ENCODE peak calls at places on chromosome 5, in four cellular contexts. Y is neural progenitor cell, V is GM23338, Z is HCT116. B is an unnamed sample.

GRCh38 chr5:115415143-115415491 is 118.7 kb upstream of the CCDC112 start:
- DNase-seq in Y (peak), V (no peak), Z (peak), B (peak)

GRCh38 chr5:57176350-57176857 is 2.5 kb downstream of the GPBP1 start:
- DNase-seq in Y (no peak), V (no peak), Z (no peak), B (peak)

GRCh38 chr5:127892467-127893207 is 189.4 kb downstream of the CCDC192 start:
- DNase-seq in Y (no peak), V (no peak), Z (peak), B (peak)

GRCh38 chr5:114473541-114473940 is 111.7 kb downstream of the KCNN2 start:
- DNase-seq in Y (no peak), V (no peak), Z (no peak), B (peak)

GRCh38 chr5:93915142-93915553 is 173.7 kb upstream of the POU5F2 start:
- DNase-seq in Y (peak), V (peak), Z (peak), B (peak)

GRCh38 chr5:172334196-172334595 is 50.6 kb upstream of the UBTD2 start:
- DNase-seq in Y (no peak), V (peak), Z (no peak), B (peak)

GRCh38 chr5:75156585-75156984 is 80.1 kb downstream of the ANKRD31 start:
- DNase-seq in Y (peak), V (peak), Z (no peak), B (peak)

GRCh38 chr5:73303139-73304079 is 130.4 kb downstream of the TMEM174 start:
- DNase-seq in Y (peak), V (peak), Z (no peak), B (no peak)

GRCh38 chr5:41686191-41686590 is 175.8 kb upstream of the PLCXD3 start:
- DNase-seq in Y (no peak), V (no peak), Z (no peak), B (no peak)

GRCh38 chr5:40716000-40716399 is 36.3 kb downstream of the PTGER4 start:
- DNase-seq in Y (no peak), V (peak), Z (no peak), B (peak)

GRCh38 chr5:127229185-127229889 is 61.3 kb upstream of the MEGF10 start:
- DNase-seq in Y (peak), V (peak), Z (no peak), B (peak)

GRCh38 chr5:92559743-92560142 is 1021.3 kb downstream of the NR2F1-AS1 start:
- DNase-seq in Y (no peak), V (peak), Z (peak), B (peak)
- TF ChIP-seq CTCF in Y (peak), V (peak), Z (peak), B (peak)

DNA sequence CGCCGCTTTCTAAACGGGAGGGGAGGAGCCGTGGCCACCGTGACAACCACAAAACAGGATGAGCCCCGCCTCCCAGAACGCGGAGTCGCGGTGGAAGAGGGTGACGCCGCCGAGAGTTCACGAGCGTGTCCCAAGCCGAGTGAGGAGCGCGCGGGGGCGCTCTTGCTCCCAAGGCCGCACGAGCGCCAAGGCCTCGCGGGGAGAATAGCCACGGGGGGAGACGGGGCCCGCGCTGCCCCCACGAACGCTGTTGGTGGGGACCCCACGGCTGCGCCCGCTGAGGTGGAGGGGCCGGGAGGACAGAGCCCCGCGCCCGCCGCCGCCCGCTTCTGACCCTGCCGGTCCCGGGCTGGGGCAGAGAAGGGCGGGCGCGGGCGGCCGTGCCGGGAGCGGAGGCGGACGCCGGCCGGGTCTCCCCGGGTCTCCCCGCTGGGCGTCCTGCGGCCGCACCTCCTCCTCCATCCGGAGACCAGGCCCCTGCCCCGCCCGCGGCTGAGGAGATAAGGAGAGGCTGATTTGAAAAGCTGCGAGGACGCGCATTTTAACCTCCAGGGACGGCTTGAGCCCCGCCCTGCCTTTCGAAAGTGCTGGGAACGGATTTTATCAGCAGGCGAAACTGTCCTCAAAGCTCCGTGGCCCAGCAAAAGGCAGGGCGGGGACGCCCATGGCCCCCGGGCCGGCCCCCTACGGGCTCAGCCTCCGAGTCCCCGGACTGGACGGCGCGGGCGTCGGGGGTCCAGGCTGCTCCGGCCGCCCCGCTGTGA is 3.8 kb upstream of the NKD2 start:
- DNase-seq in Y (peak), V (peak), Z (no peak), B (peak)
- TF ChIP-seq EZH2 in Y (peak), V (no peak), Z (no peak), B (no peak)

GRCh38 chr5:179192185-179192890 is 132.2 kb downstream of the ZNF354C start:
- DNase-seq in Y (no peak), V (no peak), Z (no peak), B (no peak)
- TF ChIP-seq EZH2phosphoT487 in Y (no peak), V (no peak), Z (no peak), B (no peak)

DNA sequence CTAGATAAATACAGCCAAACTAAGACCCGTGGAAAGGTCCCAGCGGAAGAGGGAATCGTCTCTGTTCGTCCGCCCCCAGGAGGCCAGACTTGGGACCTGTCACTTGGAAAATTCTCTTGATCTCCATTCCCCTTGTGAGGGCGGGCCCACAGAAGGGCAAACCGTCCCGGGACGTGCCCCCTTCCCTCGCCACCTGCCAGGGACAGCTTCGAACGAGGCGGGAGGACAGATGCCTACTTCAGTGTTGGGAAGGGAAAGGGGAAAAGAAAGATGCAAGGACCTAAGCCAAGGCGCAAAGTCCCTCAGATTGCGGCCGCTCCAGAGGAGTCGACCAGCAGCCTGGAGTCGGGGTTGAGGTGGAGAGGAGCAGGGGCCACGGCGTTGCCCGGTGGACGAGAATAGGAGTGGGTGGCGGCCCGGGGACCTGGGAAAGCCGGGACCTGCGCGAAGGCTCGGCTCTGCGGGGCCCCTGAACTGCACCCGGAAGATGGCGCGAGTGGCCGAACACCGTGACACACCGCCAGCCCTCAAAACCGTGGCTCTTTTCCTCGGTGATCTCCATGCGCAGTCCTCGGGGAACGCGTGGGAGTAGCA is 4.4 kb upstream of the EBF1 start:
- DNase-seq in Y (peak), V (peak), Z (no peak), B (peak)
- TF ChIP-seq CTCF in Y (peak), V (peak), Z (no peak), B (peak)

GRCh38 chr5:95285406-95285761 is 490 bp upstream of the MCTP1 start:
- DNase-seq in Y (peak), V (peak), Z (no peak), B (no peak)
- TF ChIP-seq EZH2 in Y (no peak), V (peak), Z (no peak), B (no peak)

GRCh38 chr5:5350101-5350500 is 72.4 kb upstream of the ICE1 start:
- DNase-seq in Y (no peak), V (no peak), Z (no peak), B (peak)
- TF ChIP-seq EZH2phosphoT487 in Y (no peak), V (no peak), Z (no peak), B (no peak)

DNA sequence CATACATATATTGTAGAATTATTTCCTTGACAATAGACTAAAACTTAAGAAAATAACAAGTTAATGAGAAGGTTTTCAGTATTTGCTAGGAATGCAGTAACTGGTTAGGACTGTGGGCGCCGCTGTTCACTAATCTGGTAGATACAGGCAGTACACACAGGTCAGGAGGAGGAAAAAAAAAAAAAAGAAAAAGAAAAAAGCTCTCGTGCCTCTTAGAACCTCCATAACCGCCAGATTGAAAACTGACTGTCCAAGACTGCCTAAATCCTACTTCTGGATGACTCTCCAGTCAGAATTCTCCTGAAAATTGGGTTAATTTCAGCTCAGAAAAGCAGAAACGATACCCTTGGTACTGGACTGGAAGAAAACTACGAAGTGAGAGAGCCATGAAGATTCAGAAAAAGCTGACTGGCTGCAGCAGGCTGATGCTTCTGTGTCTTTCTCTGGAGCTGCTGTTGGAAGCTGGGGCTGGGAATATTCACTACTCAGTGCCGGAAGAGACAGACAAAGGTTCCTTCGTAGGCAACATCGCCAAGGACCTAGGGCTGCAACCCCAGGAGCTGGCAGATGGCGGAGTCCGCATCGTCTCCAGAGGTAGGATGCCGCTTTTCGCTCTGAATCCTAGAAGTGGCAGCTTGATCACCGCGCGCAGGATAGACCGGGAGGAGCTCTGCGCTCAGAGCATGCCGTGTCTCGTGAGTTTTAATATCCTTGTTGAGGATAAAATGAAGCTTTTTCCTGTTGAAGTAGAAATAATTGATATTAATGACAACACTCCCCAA is at the start of gene PCDHGA1:
- DNase-seq in Y (peak), V (peak), Z (no peak), B (peak)
- TF ChIP-seq CTCF in Y (peak), V (peak), Z (peak), B (peak)

GRCh38 chr5:154486427-154486866 is 8.4 kb upstream of the HAND1 start:
- DNase-seq in Y (no peak), V (peak), Z (no peak), B (no peak)

GRCh38 chr5:154484393-154484944 is 6.4 kb upstream of the HAND1 start:
- DNase-seq in Y (peak), V (peak), Z (no peak), B (no peak)

GRCh38 chr5:154485092-154485491 is 7.1 kb upstream of the HAND1 start:
- DNase-seq in Y (peak), V (peak), Z (no peak), B (no peak)

GRCh38 chr5:154487541-154487940 is 9.5 kb upstream of the HAND1 start:
- DNase-seq in Y (no peak), V (no peak), Z (no peak), B (no peak)

GRCh38 chr5:154485850-154486426 is 7.9 kb upstream of the HAND1 start:
- DNase-seq in Y (no peak), V (no peak), Z (no peak), B (no peak)
- TF ChIP-seq EZH2 in Y (no peak), V (no peak), Z (no peak), B (no peak)